ENCODE peak calls at places on chromosomes 7 and 10, in four cellular contexts. I, E, C and F are unnamed samples.

GRCh38 chr10:63611078-63611477 is 89.9 kb downstream of the REEP3 start:
- DNase-seq in I (no peak), E (no peak), C (no peak), F (no peak)

GRCh38 chr10:97042081-97042480 is 143.7 kb downstream of the SLIT1 start:
- DNase-seq in C (no peak), I (no peak), E (no peak), F (no peak)

GRCh38 chr7:96075510-96076349 is 246.2 kb downstream of the SLC25A13 start:
- DNase-seq in I (peak; percentile 53), C (peak; percentile 73), E (peak; percentile 76), F (peak; percentile 55)

GRCh38 chr7:47478017-47478344 is 103.9 kb downstream of the TNS3 start:
- DNase-seq in E (no peak), I (no peak), C (no peak), F (no peak)

GRCh38 chr7:135763261-135763660 is 14.6 kb upstream of the FAM180A start:
- DNase-seq in E (no peak), I (no peak), C (no peak), F (no peak)

GRCh38 chr10:58647366-58647765 is 134.7 kb downstream of the BICC1 start:
- DNase-seq in I (no peak), C (no peak), E (no peak), F (no peak)

GRCh38 chr7:115775981-115776380 is 254.6 kb downstream of the TFEC start:
- DNase-seq in I (no peak), C (no peak), E (no peak), F (no peak)

GRCh38 chr10:94803307-94803706 is 40.8 kb downstream of the CYP2C19 start:
- DNase-seq in C (no peak), E (no peak), I (no peak), F (no peak)

GRCh38 chr7:91603707-91604106 is 276.8 kb downstream of the MTERF1 start:
- DNase-seq in I (no peak), E (no peak), C (no peak), F (no peak)

GRCh38 chr7:87648316-87648715 is 20.1 kb downstream of the RUNDC3B start:
- DNase-seq in I (no peak), E (no peak), C (no peak), F (no peak)

GRCh38 chr10:29980084-29980483 is 79.3 kb downstream of the JCAD start:
- DNase-seq in C (no peak), E (no peak), I (no peak), F (no peak)

GRCh38 chr7:38281211-38281610 is 7.8 kb upstream of the TARP start:
- DNase-seq in E (no peak), I (no peak), C (no peak), F (no peak)

GRCh38 chr10:99788598-99789259 is 6.3 kb downstream of the ABCC2 start:
- DNase-seq in C (no peak), E (no peak), I (no peak), F (no peak)

GRCh38 chr10:74290703-74291102 is 139.7 kb downstream of the ADK start:
- DNase-seq in I (no peak), E (no peak), C (no peak), F (no peak)

GRCh38 chr7:137978464-137979237 is 23.2 kb downstream of the CREB3L2 start:
- DNase-seq in E (peak; percentile 85), I (peak; percentile 81), C (no peak), F (no peak)

GRCh38 chr10:110208614-110209398 is 1.4 kb downstream of the MXI1 start:
- DNase-seq in I (peak; percentile 52), C (no peak), E (peak; percentile 39), F (no peak)

GRCh38 chr7:66507764-66508296 is 120.9 kb upstream of the KCTD7 start:
- DNase-seq in I (no peak), C (no peak), E (no peak), F (no peak)
- TF ChIP-seq HMGXB4 in I (no peak), C (no peak), E (no peak), F (no peak)

GRCh38 chr10:60130130-60130579 is 223.8 kb upstream of the CCDC6 start:
- DNase-seq in C (peak; percentile 57), E (peak; percentile 85), I (peak; percentile 19), F (no peak)
- TF ChIP-seq HMGXB4 in C (no peak), E (no peak), I (no peak), F (no peak)

GRCh38 chr10:131983780-131984179 is 2.1 kb upstream of the BNIP3 start:
- DNase-seq in I (peak; percentile 70), C (no peak), E (no peak), F (peak; percentile 63)
- TF ChIP-seq HMGXB4 in I (no peak), C (no peak), E (no peak), F (no peak)

GRCh38 chr7:148115308-148115707 is 475.3 kb upstream of the C7orf33 start:
- DNase-seq in E (no peak), C (no peak), I (no peak), F (no peak)
- TF ChIP-seq HMGXB4 in E (no peak), C (no peak), I (no peak), F (no peak)

DNA sequence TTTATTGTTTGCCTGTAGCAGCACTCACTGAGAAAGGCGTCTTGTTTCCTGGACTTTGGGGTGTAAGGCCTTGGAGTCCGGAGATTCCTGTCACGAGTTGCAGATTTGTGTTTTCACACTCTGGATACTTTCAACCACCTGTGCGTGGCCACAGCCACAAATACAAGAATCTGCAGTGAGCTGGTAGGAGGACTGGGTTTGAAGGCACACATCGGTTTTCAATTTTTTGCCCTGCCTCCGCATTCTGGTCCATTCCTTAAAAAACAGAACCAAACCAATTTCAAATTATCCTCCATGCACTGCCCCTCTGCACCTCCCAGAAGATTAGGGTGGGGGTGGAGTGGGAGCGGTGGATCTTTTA is 624 bp downstream of the EXOC4 start:
- DNase-seq in I (peak; percentile 6), C (no peak), E (peak; percentile 32), F (peak; percentile 22)
- TF ChIP-seq HMGXB4 in I (no peak), C (no peak), E (no peak), F (no peak)

DNA sequence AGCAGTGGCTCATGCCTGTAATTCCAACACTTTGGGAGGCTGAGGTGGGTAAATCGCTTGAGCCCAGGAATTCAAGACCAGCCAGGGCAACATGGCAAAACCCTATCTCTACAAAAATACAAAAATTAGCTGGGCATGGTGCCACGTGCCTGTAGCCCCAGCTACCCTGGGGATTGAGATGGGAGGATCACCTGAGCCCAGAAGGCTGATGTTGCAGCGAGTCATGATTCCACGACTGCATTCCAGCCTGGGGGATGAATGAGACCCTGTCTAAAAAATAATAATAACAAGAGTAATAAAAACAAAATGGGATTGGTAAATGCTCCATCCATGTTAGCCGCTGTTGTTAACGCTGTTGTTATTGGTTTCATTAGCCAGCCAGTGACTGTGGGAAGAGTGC is 1.3 kb upstream of the HKDC1 start:
- DNase-seq in C (no peak), I (no peak), E (no peak), F (no peak)
- TF ChIP-seq HMGXB4 in C (no peak), I (no peak), E (no peak), F (no peak)

GRCh38 chr10:22434521-22434920 is 89.2 kb downstream of the SPAG6 start:
- DNase-seq in C (no peak), E (no peak), I (no peak), F (no peak)
- TF ChIP-seq HMGXB4 in C (no peak), E (no peak), I (no peak), F (no peak)

GRCh38 chr7:121545418-121545817 is 149.3 kb upstream of the FAM3C start:
- DNase-seq in I (no peak), E (no peak), C (no peak), F (no peak)

GRCh38 chr7:121544726-121545125 is 148.6 kb upstream of the FAM3C start:
- DNase-seq in E (no peak), I (peak; percentile 62), C (no peak), F (peak; percentile 6)

GRCh38 chr7:121541457-121541856 is 145.3 kb upstream of the FAM3C start:
- DNase-seq in I (peak; percentile 5), C (no peak), E (no peak), F (no peak)

GRCh38 chr7:121546632-121547340 is 150.7 kb upstream of the FAM3C start:
- DNase-seq in I (no peak), C (no peak), E (no peak), F (no peak)

DNA sequence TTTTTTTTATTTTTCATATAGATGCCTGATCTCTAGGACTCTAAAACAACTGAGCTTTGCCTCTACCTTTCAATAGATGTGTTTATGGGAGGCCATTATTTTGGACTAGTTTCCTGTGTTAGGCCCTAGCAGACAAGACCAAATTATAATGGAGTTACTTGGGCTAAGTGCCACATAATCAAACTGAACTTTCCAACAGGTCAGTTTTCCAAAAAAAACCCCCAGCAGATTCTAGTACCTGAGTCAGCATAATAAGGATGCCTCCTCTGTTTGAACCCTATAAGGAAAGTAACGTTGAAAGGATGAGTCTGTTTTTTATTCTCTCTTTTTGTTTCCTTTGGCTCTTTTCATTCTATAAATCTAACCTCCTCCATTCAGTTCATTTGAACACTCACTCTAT is 148.1 kb upstream of the FAM3C start:
- DNase-seq in E (no peak), C (no peak), I (no peak), F (no peak)
- TF ChIP-seq HMGXB4 in E (no peak), C (no peak), I (no peak), F (no peak)

GRCh38 chr7:24536670-24537069 is 36.6 kb upstream of the PALS2 start:
- DNase-seq in I (no peak), C (no peak), E (no peak), F (no peak)

GRCh38 chr7:24545215-24545614 is 28.0 kb upstream of the PALS2 start:
- DNase-seq in I (no peak), E (no peak), C (no peak), F (no peak)

DNA sequence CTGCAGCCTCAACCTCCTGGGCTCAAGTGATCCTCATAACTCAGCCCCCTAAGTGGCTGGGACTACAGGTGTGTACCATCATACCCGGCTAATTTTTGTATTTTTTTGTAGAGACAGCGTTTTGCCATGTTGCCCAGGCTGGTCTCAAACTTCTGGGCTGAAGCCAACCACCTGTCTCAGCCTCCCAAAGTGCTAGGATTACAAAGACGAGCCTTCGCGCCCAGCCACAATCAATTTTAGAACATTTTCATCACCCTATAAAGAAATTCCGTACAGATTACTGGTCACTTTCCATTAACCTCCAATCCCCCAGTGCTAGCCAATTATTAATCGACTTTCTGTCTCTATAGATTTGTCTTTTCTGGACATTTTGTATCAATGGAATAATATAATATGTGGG is 32.3 kb upstream of the PALS2 start:
- DNase-seq in I (no peak), C (no peak), E (no peak), F (no peak)
- TF ChIP-seq HMGXB4 in I (no peak), C (no peak), E (no peak), F (no peak)

GRCh38 chr10:89615824-89616223 is 29.2 kb downstream of the PANK1 start:
- DNase-seq in E (no peak), C (no peak), I (no peak), F (peak; percentile 23)

GRCh38 chr10:89625041-89625765 is 19.8 kb downstream of the PANK1 start:
- DNase-seq in E (no peak), I (no peak), C (no peak), F (no peak)

GRCh38 chr10:89624020-89624419 is 21.0 kb downstream of the PANK1 start:
- DNase-seq in I (no peak), C (no peak), E (no peak), F (no peak)

DNA sequence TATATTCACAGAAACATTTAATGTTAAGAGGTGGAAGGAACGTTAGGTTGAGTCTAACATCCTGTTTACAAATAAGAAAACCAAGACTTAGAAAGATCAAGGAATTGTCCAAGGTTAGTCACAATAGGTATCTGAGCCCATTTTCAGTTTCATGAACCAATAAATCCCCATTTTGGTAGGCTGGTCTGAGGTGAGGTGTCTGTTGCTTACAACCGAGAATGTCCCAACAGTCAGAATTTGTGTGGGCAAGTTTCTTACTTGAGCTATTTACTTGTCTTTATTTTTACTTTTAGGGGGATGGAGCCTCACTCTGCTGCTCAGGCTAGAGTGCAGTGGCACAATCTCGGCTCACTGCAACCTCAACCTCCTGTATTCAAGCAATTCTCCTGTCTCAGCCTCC is 23.6 kb downstream of the PANK1 start:
- DNase-seq in C (no peak), I (no peak), E (no peak), F (no peak)
- TF ChIP-seq HMGXB4 in C (no peak), I (no peak), E (no peak), F (no peak)